ENCODE peak calls at places on chromosomes 7 and 10, in four cellular contexts. One of them, this sample, is unnamed.

GRCh38 chr7:92588561-92588960 is 1.6 kb downstream of the FAM133B start:
- DNase-seq in stromal cell of bone marrow: no peak
- DNase-seq in stimulated activated naive CD4-positive, alpha-beta T cell: no peak
- DNase-seq in cardiac fibroblast: peak; percentile 33
- DNase-seq in this sample: no peak

GRCh38 chr10:127911218-127911866 is 4.4 kb downstream of the PTPRE start:
- DNase-seq in stimulated activated naive CD4-positive, alpha-beta T cell: no peak
- DNase-seq in stromal cell of bone marrow: no peak
- DNase-seq in cardiac fibroblast: no peak
- DNase-seq in this sample: no peak

GRCh38 chr10:17673517-17674051 is 29.6 kb downstream of the STAM start:
- DNase-seq in stimulated activated naive CD4-positive, alpha-beta T cell: no peak
- DNase-seq in cardiac fibroblast: peak; percentile 92
- DNase-seq in stromal cell of bone marrow: peak; percentile 81
- DNase-seq in this sample: no peak

GRCh38 chr10:98885380-98885779 is 350.3 kb downstream of the HPSE2 start:
- DNase-seq in cardiac fibroblast: no peak
- DNase-seq in stimulated activated naive CD4-positive, alpha-beta T cell: no peak
- DNase-seq in stromal cell of bone marrow: no peak
- DNase-seq in this sample: no peak

GRCh38 chr10:122147731-122148130 is 123.4 kb upstream of the BTBD16 start:
- DNase-seq in stimulated activated naive CD4-positive, alpha-beta T cell: no peak
- DNase-seq in stromal cell of bone marrow: no peak
- DNase-seq in cardiac fibroblast: no peak
- DNase-seq in this sample: no peak

GRCh38 chr7:2478800-2479199 is 2.6 kb upstream of the GRIFIN start:
- DNase-seq in stimulated activated naive CD4-positive, alpha-beta T cell: no peak
- DNase-seq in stromal cell of bone marrow: no peak
- DNase-seq in cardiac fibroblast: no peak
- DNase-seq in this sample: no peak

GRCh38 chr7:12357508-12357907 is 46.2 kb downstream of the VWDE start:
- DNase-seq in stromal cell of bone marrow: no peak
- DNase-seq in stimulated activated naive CD4-positive, alpha-beta T cell: no peak
- DNase-seq in cardiac fibroblast: no peak
- DNase-seq in this sample: no peak

GRCh38 chr7:155918720-155919399 is 106.6 kb upstream of the SHH start:
- DNase-seq in cardiac fibroblast: peak; percentile 74
- DNase-seq in stromal cell of bone marrow: peak; percentile 31
- DNase-seq in stimulated activated naive CD4-positive, alpha-beta T cell: no peak
- DNase-seq in this sample: no peak

GRCh38 chr7:2513702-2514101 is 5.9 kb upstream of the LFNG start:
- DNase-seq in cardiac fibroblast: no peak
- DNase-seq in stimulated activated naive CD4-positive, alpha-beta T cell: no peak
- DNase-seq in stromal cell of bone marrow: no peak
- DNase-seq in this sample: no peak

GRCh38 chr7:28410628-28411578 is 1.4 kb upstream of the CREB5 start:
- DNase-seq in stimulated activated naive CD4-positive, alpha-beta T cell: no peak
- DNase-seq in cardiac fibroblast: peak; percentile 78
- DNase-seq in stromal cell of bone marrow: no peak
- DNase-seq in this sample: no peak

GRCh38 chr10:118563373-118563890 is 32.0 kb downstream of the PRLHR start:
- DNase-seq in cardiac fibroblast: no peak
- DNase-seq in stimulated activated naive CD4-positive, alpha-beta T cell: no peak
- DNase-seq in stromal cell of bone marrow: no peak
- DNase-seq in this sample: no peak

GRCh38 chr7:54722026-54722425 is 37.0 kb downstream of the SEC61G start:
- DNase-seq in stromal cell of bone marrow: no peak
- DNase-seq in cardiac fibroblast: no peak
- DNase-seq in stimulated activated naive CD4-positive, alpha-beta T cell: no peak
- DNase-seq in this sample: no peak

GRCh38 chr10:107085661-107086525 is 78.6 kb downstream of the SORCS1 start:
- DNase-seq in cardiac fibroblast: no peak
- DNase-seq in stromal cell of bone marrow: no peak
- DNase-seq in stimulated activated naive CD4-positive, alpha-beta T cell: no peak
- DNase-seq in this sample: no peak

GRCh38 chr10:86757110-86757790 is 831 bp downstream of the BMPR1A start:
- DNase-seq in cardiac fibroblast: peak; percentile 61
- DNase-seq in stimulated activated naive CD4-positive, alpha-beta T cell: peak; percentile 8
- DNase-seq in stromal cell of bone marrow: peak; percentile 50
- DNase-seq in this sample: peak; percentile 13

GRCh38 chr7:44448922-44449321 is 41.5 kb downstream of the NUDCD3 start:
- DNase-seq in stimulated activated naive CD4-positive, alpha-beta T cell: no peak
- DNase-seq in cardiac fibroblast: no peak
- DNase-seq in stromal cell of bone marrow: no peak
- DNase-seq in this sample: no peak

This sample was measured in naive thymus-derived CD8-positive, alpha-beta T cell.